ENCODE peak calls at places on chromosomes 11 and 22, in four cellular contexts. G, R, I and B are unnamed samples. For H3K4me1, the result is how much of the 10 kb centered on the place peaks cover.

GRCh38 chr11:98793276-98793675 is 227.5 kb upstream of the CNTN5 start:
- DNase-seq in R (no peak), G (no peak), I (no peak), B (no peak)

GRCh38 chr22:22086501-22087158 is 104.0 kb upstream of the TOP3B start:
- DNase-seq in R (no peak), G (peak), I (no peak), B (no peak)

GRCh38 chr11:130315354-130315970 is 745 bp upstream of the ZBTB44 start:
- DNase-seq in G (no peak), R (no peak), I (no peak), B (no peak)

GRCh38 chr11:76234704-76235232 is 28.5 kb upstream of the WNT11 start:
- DNase-seq in G (no peak), I (no peak), R (no peak), B (peak)

GRCh38 chr11:82092904-82093303 is 640.8 kb downstream of the FAM181B start:
- DNase-seq in R (no peak), I (no peak), G (no peak), B (no peak)

GRCh38 chr11:12952094-12952493 is 57.0 kb upstream of the RASSF10 start:
- DNase-seq in G (no peak), I (no peak), R (no peak), B (no peak)

GRCh38 chr11:11979487-11980117 is 28.8 kb downstream of the DKK3 start:
- DNase-seq in G (peak), I (no peak), R (peak), B (peak)

GRCh38 chr11:84673753-84674152 is 953.4 kb downstream of the DLG2 start:
- DNase-seq in G (peak), I (no peak), R (no peak), B (peak)

GRCh38 chr22:29824677-29825076 is 13.4 kb downstream of the ASCC2 start:
- DNase-seq in G (no peak), I (no peak), R (no peak), B (no peak)

GRCh38 chr11:19995131-19995530 is 165.1 kb downstream of the DBX1 start:
- DNase-seq in R (peak), I (no peak), G (peak), B (peak)

GRCh38 chr11:70397336-70397982 is 870 bp upstream of the CTTN start:
- DNase-seq in G (peak), R (peak), I (no peak), B (no peak)

GRCh38 chr11:406796-407650 is 7.8 kb downstream of the SIGIRR start:
- DNase-seq in R (peak), G (peak), I (peak), B (peak)

GRCh38 chr22:37428649-37429586 is 1.6 kb upstream of the ELFN2 start:
- DNase-seq in I (peak), R (peak), G (peak), B (no peak)

GRCh38 chr11:29280452-29280851 is 736.4 kb downstream of the KCNA4 start:
- DNase-seq in I (no peak), G (peak), R (peak), B (peak)

GRCh38 chr22:47144076-47144765 is 381.8 kb downstream of the TBC1D22A start:
- DNase-seq in G (no peak), R (no peak), I (no peak), B (no peak)

GRCh38 chr22:50406416-50407170 is 63.5 kb downstream of the PPP6R2 start:
- DNase-seq in R (no peak), G (no peak), I (no peak), B (no peak)

GRCh38 chr11:32659672-32660071 is 76.0 kb downstream of the EIF3M start:
- DNase-seq in I (no peak), G (no peak), R (no peak), B (peak)

GRCh38 chr11:79514269-79514668 is 73.4 kb upstream of the TENM4 start:
- DNase-seq in R (no peak), G (no peak), I (no peak), B (no peak)

GRCh38 chr11:34468209-34468841 is 29.6 kb downstream of the CAT start:
- DNase-seq in R (peak), G (no peak), I (peak), B (peak)

GRCh38 chr11:69580529-69580928 is 60.4 kb upstream of the CCND1 start:
- DNase-seq in I (no peak), R (no peak), G (no peak), B (no peak)

GRCh38 chr11:60280412-60280811 is at the start of gene MS4A4A:
- DNase-seq in I (no peak), R (no peak), G (no peak), B (no peak)

GRCh38 chr11:70242885-70243284 is 27.6 kb upstream of the PPFIA1 start:
- DNase-seq in G (no peak), I (no peak), R (no peak), B (no peak)

GRCh38 chr11:7965386-7965785 is at the start of gene NLRP10:
- DNase-seq in I (no peak), G (peak), R (no peak), B (peak)

GRCh38 chr11:83070878-83071640 is 638 bp downstream of the RAB30 start:
- DNase-seq in R (no peak), I (no peak), G (no peak), B (no peak)

GRCh38 chr11:47171856-47172255 is 4.8 kb downstream of the ARFGAP2 start:
- DNase-seq in R (no peak), I (no peak), G (no peak), B (no peak)

GRCh38 chr22:44659140-44659539 is 42.9 kb upstream of the PRR5 start:
- DNase-seq in I (no peak), R (no peak), G (no peak), B (no peak)

GRCh38 chr22:27780161-27780575 is 21.4 kb downstream of the MN1 start:
- DNase-seq in G (peak), I (no peak), R (no peak), B (peak)

GRCh38 chr11:92875473-92875872 is 94.0 kb upstream of the MTNR1B start:
- DNase-seq in I (no peak), R (no peak), G (no peak), B (no peak)

DNA sequence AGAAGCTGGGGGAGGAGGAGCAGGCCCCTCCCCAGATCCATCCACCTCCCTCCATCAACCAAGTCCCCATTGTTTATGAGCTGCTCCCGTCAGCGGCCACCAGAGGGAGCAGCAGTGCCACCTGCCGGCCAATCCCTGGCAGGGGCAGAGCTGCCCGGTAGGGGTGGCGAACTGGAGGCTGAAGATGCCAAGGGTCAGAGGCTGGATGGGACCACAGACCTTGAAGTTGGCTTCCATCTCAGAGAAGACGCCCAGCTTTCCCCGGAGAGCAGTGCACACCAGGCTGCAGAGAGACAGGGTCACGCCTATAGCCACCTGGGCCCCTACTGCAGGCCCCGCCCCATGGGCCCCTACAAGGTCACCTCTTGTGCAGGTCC is 3.6 kb downstream of the FIBP start:
- DNase-seq in R (peak), G (no peak), I (no peak), B (peak)
- TF ChIP-seq CTCF in R (peak), G (peak), I (peak), B (peak)

GRCh38 chr11:65615229-65615949 is at the start of gene PCNX3:
- DNase-seq in R (peak), I (peak), G (peak), B (peak)
- H3K4me1 ChIP-seq in R (under half), I (under half), G (under half), B (under half)

DNA sequence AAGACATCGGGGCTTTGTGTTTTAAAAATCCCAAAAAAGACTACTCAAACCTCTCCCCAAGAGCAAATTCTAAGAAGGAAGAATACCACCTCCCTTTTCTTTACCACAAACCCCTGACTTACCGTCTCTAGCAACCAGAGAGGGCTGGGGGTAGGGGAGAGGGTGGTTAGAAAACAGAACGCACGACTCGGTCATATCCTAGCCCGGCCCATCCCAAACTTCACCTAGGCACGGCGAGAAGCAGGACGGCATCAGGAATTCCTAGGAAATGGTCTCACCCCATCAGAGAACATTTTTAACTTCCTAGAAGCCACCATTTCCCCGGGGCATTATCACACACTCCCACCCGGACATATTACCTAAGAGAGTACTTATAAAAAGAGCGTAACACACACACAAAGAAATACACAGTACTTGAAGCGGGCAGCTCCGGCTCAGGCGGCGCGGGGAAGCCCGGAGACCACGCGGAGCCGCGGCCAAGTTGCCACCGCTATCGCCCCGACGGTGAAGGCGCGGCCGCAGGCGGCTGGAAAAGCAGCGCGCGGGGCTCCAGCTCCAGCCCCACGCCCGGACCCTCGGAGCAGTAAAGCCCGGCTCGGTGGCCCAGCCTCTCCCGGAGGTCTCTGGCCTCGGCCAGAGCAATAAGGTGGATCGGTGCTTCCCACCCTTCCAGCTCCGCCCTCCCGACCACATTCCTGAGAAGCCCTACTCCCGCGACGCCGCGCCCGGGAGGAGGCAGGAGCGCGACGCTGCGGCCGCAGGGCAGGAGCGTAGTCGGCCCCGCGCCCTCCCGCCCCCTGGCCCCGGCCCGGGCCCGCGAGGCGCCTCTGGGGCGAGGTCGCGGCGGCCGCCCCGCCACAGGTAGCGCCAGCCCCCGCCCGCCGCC is 897 bp downstream of the RRAS2 start:
- DNase-seq in I (no peak), R (peak), G (peak), B (no peak)
- TF ChIP-seq CTCF in I (no peak), R (no peak), G (no peak), B (peak)

DNA sequence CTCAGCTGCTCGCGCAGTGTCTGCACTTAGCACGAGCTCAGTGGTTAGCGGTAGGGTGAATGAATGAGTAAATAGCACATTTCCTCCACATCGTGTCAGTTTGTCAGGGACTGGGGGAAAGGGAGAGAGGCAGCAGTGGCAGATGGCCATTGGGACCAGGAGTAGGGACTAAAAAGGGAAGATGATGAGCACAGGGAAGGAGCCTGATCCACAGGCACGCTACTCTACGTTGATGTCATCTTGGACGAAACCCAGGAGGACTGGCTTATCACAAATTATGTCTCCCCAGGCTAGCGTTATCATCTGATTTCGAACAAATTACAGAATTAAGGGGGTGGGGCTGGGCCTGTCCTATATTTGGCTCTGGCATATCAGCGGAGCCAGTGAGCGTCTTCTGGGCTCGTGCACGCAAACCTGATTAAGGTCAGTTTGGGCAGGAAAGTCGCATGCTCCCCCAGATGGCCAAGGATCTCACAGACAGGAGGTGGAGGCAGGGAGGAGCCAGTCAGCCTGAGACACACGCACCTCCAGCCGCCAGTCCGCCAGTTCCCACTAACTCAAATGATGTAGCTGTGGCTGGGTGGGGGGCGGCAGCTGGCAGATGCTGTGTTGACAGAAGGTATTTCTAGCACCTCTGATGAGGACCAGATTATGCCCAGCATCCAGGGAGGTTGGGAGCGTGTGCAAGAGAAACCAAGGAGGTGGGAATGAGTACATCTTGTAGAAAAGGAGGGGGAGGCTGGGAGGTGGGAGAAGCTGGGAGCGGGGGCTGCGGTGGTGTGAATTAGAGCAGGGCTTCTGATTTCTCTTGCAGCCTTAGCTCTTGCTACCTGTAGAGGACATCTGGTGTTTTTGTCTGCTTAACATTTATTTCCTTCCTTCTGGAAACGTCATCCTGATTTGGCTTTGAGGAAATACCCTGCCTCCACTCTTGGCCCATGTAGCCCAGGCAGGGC is 97.3 kb upstream of the PRDM11 start:
- DNase-seq in G (no peak), R (no peak), I (no peak), B (no peak)
- H3K4me1 ChIP-seq in G (under half), R (under half), I (under half), B (under half)